ENCODE peak calls at places on chromosomes 11 and 22, in ten cellular contexts. One of them, this sample, is unnamed.

GRCh38 chr11:2562181-2562581 is 117.4 kb downstream of the KCNQ1 start:
- DNase-seq in GM12865: no peak
- DNase-seq in H9: no peak
- DNase-seq in germinal center: no peak
- DNase-seq in ovary: no peak
- DNase-seq in GM20000: no peak
- DNase-seq in foreskin fibroblast: no peak
- DNase-seq in RWPE1: no peak
- DNase-seq in NCI-H774: no peak
- DNase-seq in LHCN-M2: no peak
- DNase-seq in this sample: no peak

GRCh38 chr22:32354360-32355351 is 3.0 kb upstream of the RFPL3 start:
- DNase-seq in GM12865: no peak
- DNase-seq in H9: no peak
- DNase-seq in germinal center: no peak
- DNase-seq in ovary: no peak
- DNase-seq in GM20000: no peak
- DNase-seq in foreskin fibroblast: peak; percentile 34
- DNase-seq in RWPE1: peak; percentile 86
- DNase-seq in NCI-H774: no peak
- DNase-seq in LHCN-M2: peak; percentile 15
- DNase-seq in this sample: no peak

GRCh38 chr11:115759622-115760527 is 255.7 kb upstream of the CADM1 start:
- DNase-seq in GM12865: no peak
- DNase-seq in H9: peak; percentile 55
- DNase-seq in germinal center: no peak
- DNase-seq in ovary: peak; percentile 32
- DNase-seq in GM20000: no peak
- DNase-seq in foreskin fibroblast: no peak
- DNase-seq in RWPE1: no peak
- DNase-seq in NCI-H774: peak; percentile 10
- DNase-seq in LHCN-M2: no peak
- DNase-seq in this sample: no peak

GRCh38 chr11:73792584-73792983 is 4.9 kb downstream of the MRPL48 start:
- DNase-seq in GM12865: no peak
- DNase-seq in H9: no peak
- DNase-seq in germinal center: no peak
- DNase-seq in ovary: no peak
- DNase-seq in GM20000: no peak
- DNase-seq in foreskin fibroblast: no peak
- DNase-seq in RWPE1: no peak
- DNase-seq in NCI-H774: no peak
- DNase-seq in LHCN-M2: no peak
- DNase-seq in this sample: no peak

GRCh38 chr11:44604171-44604581 is 38.7 kb downstream of the CD82 start:
- DNase-seq in GM12865: no peak
- DNase-seq in H9: no peak
- DNase-seq in germinal center: peak; percentile 71
- DNase-seq in ovary: no peak
- DNase-seq in GM20000: no peak
- DNase-seq in foreskin fibroblast: no peak
- DNase-seq in RWPE1: no peak
- DNase-seq in NCI-H774: peak; percentile 44
- DNase-seq in LHCN-M2: no peak
- DNase-seq in this sample: peak; percentile 91

GRCh38 chr11:132125855-132126841 is 755.7 kb downstream of the NTM start:
- DNase-seq in GM12865: peak; percentile 24
- DNase-seq in H9: peak; percentile 45
- DNase-seq in germinal center: peak; percentile 14
- DNase-seq in ovary: no peak
- DNase-seq in GM20000: peak; percentile 46
- DNase-seq in foreskin fibroblast: no peak
- DNase-seq in RWPE1: no peak
- DNase-seq in NCI-H774: no peak
- DNase-seq in LHCN-M2: peak; percentile 91
- DNase-seq in this sample: no peak

GRCh38 chr22:45006101-45006872 is 3.5 kb downstream of the PHF21B start:
- DNase-seq in GM12865: no peak
- DNase-seq in H9: no peak
- DNase-seq in germinal center: no peak
- DNase-seq in ovary: no peak
- DNase-seq in GM20000: peak; percentile 36
- DNase-seq in foreskin fibroblast: no peak
- DNase-seq in RWPE1: no peak
- DNase-seq in NCI-H774: no peak
- DNase-seq in LHCN-M2: no peak
- DNase-seq in this sample: no peak

GRCh38 chr22:40410272-40410671 is 39.9 kb downstream of the SGSM3 start:
- DNase-seq in GM12865: no peak
- DNase-seq in H9: no peak
- DNase-seq in germinal center: no peak
- DNase-seq in ovary: no peak
- DNase-seq in GM20000: no peak
- DNase-seq in foreskin fibroblast: no peak
- DNase-seq in RWPE1: peak; percentile 78
- DNase-seq in NCI-H774: no peak
- DNase-seq in LHCN-M2: no peak
- DNase-seq in this sample: no peak

GRCh38 chr11:47786373-47786772 is 19.2 kb upstream of the FNBP4 start:
- DNase-seq in GM12865: no peak
- DNase-seq in H9: no peak
- DNase-seq in germinal center: no peak
- DNase-seq in ovary: no peak
- DNase-seq in GM20000: no peak
- DNase-seq in foreskin fibroblast: no peak
- DNase-seq in RWPE1: no peak
- DNase-seq in NCI-H774: no peak
- DNase-seq in LHCN-M2: peak; percentile 8
- DNase-seq in this sample: peak; percentile 70

GRCh38 chr22:46738642-46738960 is 549 bp upstream of the CERK start:
- DNase-seq in GM12865: no peak
- DNase-seq in H9: no peak
- DNase-seq in germinal center: no peak
- DNase-seq in ovary: no peak
- DNase-seq in GM20000: no peak
- DNase-seq in foreskin fibroblast: no peak
- DNase-seq in RWPE1: no peak
- DNase-seq in NCI-H774: no peak
- DNase-seq in LHCN-M2: no peak
- DNase-seq in this sample: no peak

GRCh38 chr11:122348658-122349451 is 232.8 kb upstream of the BLID start:
- DNase-seq in GM12865: no peak
- DNase-seq in H9: no peak
- DNase-seq in germinal center: no peak
- DNase-seq in ovary: no peak
- DNase-seq in GM20000: no peak
- DNase-seq in foreskin fibroblast: no peak
- DNase-seq in RWPE1: no peak
- DNase-seq in NCI-H774: no peak
- DNase-seq in LHCN-M2: no peak
- DNase-seq in this sample: no peak

This sample was measured in DMS79.